ENCODE peak calls at places on chromosomes 7 and 10, in nine cellular contexts. J, Z, L, U, M, Q, C, T and S are unnamed samples.

GRCh38 chr7:149773446-149774236 is at the start of gene ZNF467:
- DNase-seq in J (peak), Z (peak), L (peak), U (peak), M (no peak), Q (peak), C (peak), T (peak), S (no peak)

GRCh38 chr10:63758080-63758479 is 236.9 kb downstream of the REEP3 start:
- DNase-seq in J (no peak), Z (no peak), L (no peak), U (no peak), M (no peak), Q (no peak), C (no peak), T (no peak), S (no peak)

GRCh38 chr10:11515596-11516418 is 95.6 kb downstream of the USP6NL start:
- DNase-seq in J (peak), Z (peak), L (no peak), U (peak), M (no peak), Q (peak), C (no peak), T (peak), S (peak)

GRCh38 chr10:48289652-48290238 is 15.2 kb upstream of the FRMPD2 start:
- DNase-seq in J (peak), Z (no peak), L (peak), U (peak), M (no peak), Q (peak), C (peak), T (peak), S (no peak)

GRCh38 chr10:92756233-92757065 is 66.7 kb downstream of the HHEX start:
- DNase-seq in J (no peak), Z (no peak), L (no peak), U (no peak), M (no peak), Q (peak), C (no peak), T (no peak), S (peak)

GRCh38 chr10:13716161-13717071 is 129.7 kb downstream of the PRPF18 start:
- DNase-seq in J (no peak), Z (no peak), L (no peak), U (no peak), M (no peak), Q (no peak), C (no peak), T (no peak), S (no peak)

GRCh38 chr7:114414151-114415053 is at the start of gene FOXP2:
- DNase-seq in J (no peak), Z (no peak), L (no peak), U (no peak), M (no peak), Q (no peak), C (no peak), T (no peak), S (no peak)

GRCh38 chr10:104689105-104689504 is 48.0 kb downstream of the SORCS3 start:
- DNase-seq in J (no peak), Z (no peak), L (no peak), U (no peak), M (no peak), Q (no peak), C (no peak), T (no peak), S (no peak)

GRCh38 chr10:3054816-3055202 is 12.5 kb upstream of the PFKP start:
- DNase-seq in J (no peak), Z (no peak), L (no peak), U (no peak), M (peak), Q (no peak), C (no peak), T (no peak), S (no peak)

GRCh38 chr7:151558575-151558974 is 38.9 kb upstream of the RHEB start:
- DNase-seq in J (no peak), Z (no peak), L (no peak), U (no peak), M (no peak), Q (no peak), C (no peak), T (no peak), S (no peak)

GRCh38 chr7:29562307-29562706 is 1.3 kb upstream of the PRR15 start:
- DNase-seq in J (no peak), Z (no peak), L (no peak), U (no peak), M (no peak), Q (no peak), C (no peak), T (no peak), S (no peak)

GRCh38 chr10:6699336-6699735 is 119.3 kb upstream of the PRKCQ start:
- DNase-seq in J (no peak), Z (no peak), L (no peak), U (no peak), M (no peak), Q (no peak), C (no peak), T (no peak), S (no peak)

GRCh38 chr10:6704891-6705290 is 124.8 kb upstream of the PRKCQ start:
- DNase-seq in J (no peak), Z (no peak), L (no peak), U (no peak), M (no peak), Q (no peak), C (no peak), T (no peak), S (no peak)

GRCh38 chr10:6700066-6700465 is 120.0 kb upstream of the PRKCQ start:
- DNase-seq in J (no peak), Z (no peak), L (no peak), U (no peak), M (no peak), Q (no peak), C (no peak), T (no peak), S (no peak)

GRCh38 chr10:6702030-6702429 is 122.0 kb upstream of the PRKCQ start:
- DNase-seq in J (no peak), Z (no peak), L (no peak), U (no peak), M (no peak), Q (no peak), C (no peak), T (no peak), S (no peak)

DNA sequence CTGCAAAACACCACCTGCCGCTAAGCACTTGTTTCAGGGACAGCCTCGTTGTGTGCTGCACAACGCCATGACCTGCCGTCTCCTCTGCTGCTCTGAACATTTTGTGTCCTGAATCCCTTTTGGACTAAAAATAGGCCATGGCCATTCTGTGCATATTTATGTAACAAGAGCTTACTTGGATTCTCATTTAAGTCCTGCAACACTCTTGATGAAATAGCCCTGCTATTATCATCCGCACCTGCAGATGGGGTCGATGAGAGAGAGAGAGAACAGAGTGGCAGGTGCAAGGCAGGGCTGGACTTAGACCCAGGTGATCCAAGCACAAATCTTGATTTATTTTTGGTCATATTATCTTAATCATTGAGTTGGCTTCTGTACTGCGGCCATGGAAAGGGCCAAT is 121.2 kb upstream of the PRKCQ start:
- DNase-seq in J (no peak), Z (no peak), L (no peak), U (no peak), M (no peak), Q (no peak), C (no peak), T (peak), S (no peak)
- H3K4me3 ChIP-seq in J (no peak), Z (no peak), L (no peak), U (no peak), M (no peak), Q (no peak), C (no peak), T (no peak), S (no peak)

GRCh38 chr7:64180989-64181388 is 26.0 kb upstream of the ZNF735 start:
- DNase-seq in J (no peak), Z (no peak), L (no peak), U (no peak), M (no peak), Q (no peak), C (no peak), T (peak), S (no peak)
- TF ChIP-seq CTCF in J (no peak), Z (peak), L (no peak), U (no peak), M (no peak), Q (no peak), C (no peak), T (peak), S (peak)

GRCh38 chr7:116862234-116863167 is at the start of gene CAPZA2:
- DNase-seq in J (peak), Z (peak), L (peak), U (peak), M (peak), Q (peak), C (peak), T (peak), S (peak)

GRCh38 chr7:116859323-116859722 is 3.1 kb upstream of the CAPZA2 start:
- DNase-seq in J (no peak), Z (peak), L (no peak), U (no peak), M (no peak), Q (no peak), C (no peak), T (no peak), S (no peak)

GRCh38 chr7:116863168-116863670 is 832 bp downstream of the CAPZA2 start:
- DNase-seq in J (no peak), Z (no peak), L (no peak), U (peak), M (no peak), Q (peak), C (peak), T (peak), S (no peak)

GRCh38 chr7:116864084-116864483 is 1.7 kb downstream of the CAPZA2 start:
- DNase-seq in J (no peak), Z (no peak), L (no peak), U (no peak), M (no peak), Q (no peak), C (no peak), T (no peak), S (no peak)

GRCh38 chr7:116861717-116862116 is 670 bp upstream of the CAPZA2 start:
- DNase-seq in J (no peak), Z (no peak), L (no peak), U (no peak), M (no peak), Q (no peak), C (no peak), T (no peak), S (no peak)
- H3K4me3 ChIP-seq in J (no peak), Z (peak), L (peak), U (no peak), M (peak), Q (peak), C (no peak), T (peak), S (no peak)

GRCh38 chr10:74055383-74056065 is 57.6 kb downstream of the VCL start:
- DNase-seq in J (no peak), Z (no peak), L (no peak), U (no peak), M (no peak), Q (no peak), C (no peak), T (no peak), S (no peak)

GRCh38 chr10:74058071-74058470 is 60.2 kb downstream of the VCL start:
- DNase-seq in J (no peak), Z (peak), L (no peak), U (peak), M (no peak), Q (no peak), C (peak), T (no peak), S (no peak)

GRCh38 chr10:74056081-74056818 is 58.3 kb downstream of the VCL start:
- DNase-seq in J (no peak), Z (no peak), L (no peak), U (peak), M (no peak), Q (peak), C (no peak), T (no peak), S (no peak)

GRCh38 chr10:74063256-74063655 is 65.3 kb downstream of the VCL start:
- DNase-seq in J (no peak), Z (no peak), L (no peak), U (no peak), M (no peak), Q (no peak), C (no peak), T (no peak), S (no peak)

GRCh38 chr10:74058658-74059057 is 60.7 kb downstream of the VCL start:
- DNase-seq in J (no peak), Z (no peak), L (no peak), U (peak), M (no peak), Q (no peak), C (no peak), T (no peak), S (no peak)
- TF ChIP-seq CTCF in J (no peak), Z (peak), L (peak), U (peak), M (no peak), Q (no peak), C (no peak), T (no peak), S (peak)

GRCh38 chr10:97129666-97130065 is 56.1 kb downstream of the SLIT1 start:
- DNase-seq in J (no peak), Z (no peak), L (no peak), U (no peak), M (no peak), Q (no peak), C (no peak), T (no peak), S (no peak)
- H3K4me3 ChIP-seq in J (no peak), Z (no peak), L (no peak), U (no peak), M (no peak), Q (no peak), C (no peak), T (no peak), S (no peak)

GRCh38 chr10:20767028-20767427 is 130.1 kb downstream of the NEBL start:
- DNase-seq in J (peak), Z (no peak), L (no peak), U (no peak), M (no peak), Q (no peak), C (no peak), T (no peak), S (no peak)

GRCh38 chr10:20771053-20771452 is 126.1 kb downstream of the NEBL start:
- DNase-seq in J (no peak), Z (no peak), L (no peak), U (no peak), M (no peak), Q (no peak), C (no peak), T (no peak), S (no peak)

GRCh38 chr10:20765066-20765465 is 132.0 kb downstream of the NEBL start:
- DNase-seq in J (no peak), Z (no peak), L (no peak), U (no peak), M (no peak), Q (no peak), C (no peak), T (no peak), S (no peak)

DNA sequence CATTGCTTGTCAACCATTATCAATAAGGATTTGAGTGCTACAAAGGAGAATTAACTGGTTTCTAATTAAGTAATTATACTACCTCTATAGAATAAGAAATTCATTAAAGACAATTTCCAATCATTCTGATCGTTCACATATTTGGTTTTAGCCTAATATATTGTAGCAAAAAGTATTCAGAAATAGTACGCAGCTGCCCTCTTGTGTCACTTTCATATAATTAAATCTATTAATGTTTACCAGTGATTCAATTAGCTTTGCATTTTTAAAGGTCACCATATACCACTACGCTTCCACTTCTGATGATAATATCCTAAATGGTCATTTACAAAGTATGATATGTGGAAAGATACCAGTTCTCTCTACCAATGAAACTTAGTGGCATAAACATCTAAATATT is 128.3 kb downstream of the NEBL start:
- DNase-seq in J (no peak), Z (peak), L (no peak), U (no peak), M (no peak), Q (no peak), C (no peak), T (peak), S (no peak)
- TF ChIP-seq CTCF in J (no peak), Z (peak), L (peak), U (peak), M (peak), Q (peak), C (no peak), T (peak), S (no peak)

DNA sequence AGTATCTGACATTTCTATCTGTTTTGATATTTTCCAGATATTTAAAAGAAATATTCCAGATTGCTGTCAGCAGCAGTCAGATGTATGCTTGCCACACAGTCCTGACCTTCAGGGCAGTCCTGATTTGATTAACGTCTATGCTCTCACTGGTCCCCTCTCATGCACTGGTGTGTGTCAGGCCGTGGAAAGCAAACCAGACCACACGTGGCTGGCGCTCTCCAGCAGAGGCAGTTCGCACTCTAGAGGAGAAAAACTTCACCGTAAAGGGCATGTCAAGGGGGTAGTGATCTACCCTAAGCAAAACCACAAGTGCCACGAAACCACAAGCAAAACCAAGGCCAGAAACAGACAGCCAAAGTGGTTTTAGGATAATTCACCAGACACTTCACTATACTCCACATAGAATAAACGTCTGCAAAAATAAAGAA is 26.5 kb downstream of the PARP12 start:
- DNase-seq in J (no peak), Z (no peak), L (no peak), U (no peak), M (no peak), Q (no peak), C (no peak), T (no peak), S (no peak)
- H3K4me3 ChIP-seq in J (no peak), Z (no peak), L (no peak), U (no peak), M (no peak), Q (no peak), C (no peak), T (no peak), S (no peak)

GRCh38 chr10:44308935-44309334 is 76.0 kb downstream of the CXCL12 start:
- DNase-seq in J (no peak), Z (no peak), L (no peak), U (no peak), M (no peak), Q (no peak), C (no peak), T (no peak), S (no peak)

GRCh38 chr10:44309939-44310761 is 74.7 kb downstream of the CXCL12 start:
- DNase-seq in J (no peak), Z (no peak), L (no peak), U (no peak), M (no peak), Q (no peak), C (no peak), T (no peak), S (no peak)

GRCh38 chr10:44306147-44306710 is 78.7 kb downstream of the CXCL12 start:
- DNase-seq in J (no peak), Z (no peak), L (no peak), U (no peak), M (no peak), Q (no peak), C (no peak), T (no peak), S (no peak)

GRCh38 chr10:44307691-44308090 is 77.2 kb downstream of the CXCL12 start:
- DNase-seq in J (no peak), Z (no peak), L (no peak), U (no peak), M (no peak), Q (no peak), C (no peak), T (no peak), S (no peak)

DNA sequence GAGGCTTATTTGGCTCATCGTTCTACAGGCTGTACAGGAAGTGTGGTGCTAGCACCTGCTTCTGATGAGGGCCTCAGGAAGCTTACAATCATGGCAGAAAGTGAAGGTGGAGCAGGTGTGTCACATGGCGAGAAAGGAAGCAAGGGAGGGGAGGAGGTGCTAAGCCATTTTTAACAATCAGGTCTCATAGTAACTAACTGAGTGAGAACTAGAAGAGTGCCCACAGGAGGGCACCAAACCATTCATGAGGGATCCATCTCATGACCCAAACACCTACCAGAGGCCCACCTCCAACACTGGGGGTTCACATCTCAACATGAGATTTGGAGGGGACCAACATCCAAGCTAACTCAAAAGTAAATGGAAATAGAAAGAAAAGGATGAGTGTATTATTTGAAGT is 78.1 kb downstream of the CXCL12 start:
- DNase-seq in J (no peak), Z (no peak), L (no peak), U (peak), M (no peak), Q (no peak), C (no peak), T (peak), S (no peak)
- TF ChIP-seq CTCF in J (no peak), Z (peak), L (peak), U (no peak), M (no peak), Q (no peak), C (no peak), T (peak), S (peak)

GRCh38 chr7:47636111-47636692 is 54.3 kb upstream of the TNS3 start:
- DNase-seq in J (no peak), Z (no peak), L (no peak), U (no peak), M (no peak), Q (no peak), C (no peak), T (no peak), S (no peak)
- H3K4me3 ChIP-seq in J (no peak), Z (no peak), L (no peak), U (no peak), M (peak), Q (no peak), C (no peak), T (no peak), S (no peak)

GRCh38 chr7:55550010-55550409 is 22.3 kb downstream of the VOPP1 start:
- DNase-seq in J (no peak), Z (peak), L (no peak), U (peak), M (no peak), Q (no peak), C (peak), T (no peak), S (no peak)
- TF ChIP-seq CTCF in J (no peak), Z (peak), L (peak), U (peak), M (no peak), Q (no peak), C (peak), T (peak), S (peak)